ENCODE peak calls at places on chromosomes 11 and 22, in four cellular contexts. N is fibroblast of pulmonary artery, R is 8988T, U is Calu3. D is an unnamed sample.

GRCh38 chr11:85844439-85845051 is 10.6 kb upstream of the CCDC83 start:
- DNase-seq in U (peak; percentile 51), N (peak; percentile 32), R (no peak), D (no peak)

GRCh38 chr11:86579406-86579731 is 93.0 kb downstream of the ME3 start:
- DNase-seq in N (no peak), R (no peak), U (no peak), D (no peak)

GRCh38 chr11:121460941-121461514 is 8.3 kb upstream of the SORL1-AS1 start:
- DNase-seq in U (no peak), R (no peak), N (no peak), D (no peak)

GRCh38 chr11:12242071-12242672 is 131.8 kb downstream of the MICAL2 start:
- DNase-seq in R (no peak), U (no peak), N (no peak), D (no peak)

GRCh38 chr11:81673001-81673400 is 1060.7 kb downstream of the FAM181B start:
- DNase-seq in N (no peak), R (no peak), U (no peak), D (peak; percentile 7)

GRCh38 chr11:59957094-59957493 is 6.7 kb upstream of the OOSP4A start:
- DNase-seq in N (peak; percentile 1), R (no peak), U (no peak), D (no peak)

GRCh38 chr11:57162179-57162898 is 19.4 kb upstream of the LRRC55 start:
- DNase-seq in U (no peak), R (no peak), N (no peak), D (no peak)

GRCh38 chr11:14036495-14036894 is 74.0 kb downstream of the SPON1 start:
- DNase-seq in R (no peak), N (no peak), U (no peak), D (peak; percentile 20)

GRCh38 chr22:39343259-39344045 is 6.3 kb upstream of the SYNGR1 start:
- DNase-seq in U (peak; percentile 71), R (no peak), N (peak; percentile 70), D (peak; percentile 56)

GRCh38 chr11:36376888-36377758 is 81.0 kb downstream of the PRR5L start:
- DNase-seq in R (peak; percentile 64), U (peak; percentile 56), N (peak; percentile 60), D (peak; percentile 63)

GRCh38 chr11:105220175-105220574 is 80.6 kb upstream of the CARD18 start:
- DNase-seq in R (no peak), U (no peak), N (peak; percentile 16), D (no peak)

GRCh38 chr11:57567210-57567511 is 311 bp downstream of the UBE2L6 start:
- DNase-seq in N (peak; percentile 14), R (no peak), U (no peak), D (no peak)

GRCh38 chr22:48464246-48464645 is 1363.4 kb downstream of the BRD1 start:
- DNase-seq in R (no peak), U (no peak), N (no peak), D (no peak)

GRCh38 chr22:46963672-46964545 is 201.5 kb downstream of the TBC1D22A start:
- DNase-seq in R (no peak), U (no peak), N (no peak), D (no peak)

GRCh38 chr11:11607772-11608171 is 14.0 kb downstream of the GALNT18 start:
- DNase-seq in R (no peak), U (peak; percentile 7), N (no peak), D (peak; percentile 25)

D was measured in fibroblast of lung.